ENCODE peak calls at places on chromosomes 3 and 15, in six cellular contexts. One of them, this sample, is unnamed. For H3K27me3, the result is how much of the 10 kb centered on the place peaks cover.

GRCh38 chr15:56243117-56243773 is 434 bp downstream of the RFX7 start:
- DNase-seq in tibial artery: peak
- DNase-seq in HL-60: peak
- DNase-seq in Peyer's patch: peak
- DNase-seq in adrenal gland: peak
- DNase-seq in GM23248: peak
- DNase-seq in this sample: peak

GRCh38 chr15:80856809-80857377 is 77.7 kb downstream of the CEMIP start:
- DNase-seq in GM23248: peak
- DNase-seq in HL-60: no peak
- DNase-seq in adrenal gland: peak
- DNase-seq in tibial artery: no peak
- DNase-seq in Peyer's patch: peak
- DNase-seq in this sample: peak

GRCh38 chr3:43858052-43858701 is 167.4 kb downstream of the ABHD5 start:
- DNase-seq in HL-60: no peak
- DNase-seq in GM23248: no peak
- DNase-seq in adrenal gland: no peak
- DNase-seq in tibial artery: no peak
- DNase-seq in Peyer's patch: no peak
- DNase-seq in this sample: no peak

GRCh38 chr3:43727930-43728329 is 37.2 kb downstream of the ABHD5 start:
- DNase-seq in GM23248: peak
- DNase-seq in tibial artery: no peak
- DNase-seq in Peyer's patch: no peak
- DNase-seq in adrenal gland: no peak
- DNase-seq in HL-60: no peak
- DNase-seq in this sample: no peak

GRCh38 chr15:72784233-72784876 is 797 bp upstream of the ADPGK start:
- DNase-seq in tibial artery: no peak
- DNase-seq in Peyer's patch: no peak
- DNase-seq in adrenal gland: no peak
- DNase-seq in GM23248: peak
- DNase-seq in HL-60: no peak
- DNase-seq in this sample: peak

GRCh38 chr15:78353093-78353492 is 12.9 kb downstream of the CRABP1 start:
- DNase-seq in GM23248: peak
- DNase-seq in tibial artery: no peak
- DNase-seq in HL-60: no peak
- DNase-seq in adrenal gland: no peak
- DNase-seq in Peyer's patch: no peak
- DNase-seq in this sample: no peak

GRCh38 chr3:168100777-168101492 is 5.2 kb upstream of the GOLIM4 start:
- DNase-seq in Peyer's patch: no peak
- DNase-seq in adrenal gland: no peak
- DNase-seq in GM23248: peak
- DNase-seq in tibial artery: no peak
- DNase-seq in HL-60: no peak
- DNase-seq in this sample: no peak

GRCh38 chr15:77964193-77964592 is 113.3 kb downstream of the TBC1D2B start:
- DNase-seq in GM23248: no peak
- DNase-seq in Peyer's patch: no peak
- DNase-seq in tibial artery: no peak
- DNase-seq in HL-60: no peak
- DNase-seq in adrenal gland: no peak
- DNase-seq in this sample: no peak

GRCh38 chr3:49724586-49724985 is 835 bp upstream of the GMPPB start:
- DNase-seq in GM23248: no peak
- DNase-seq in HL-60: no peak
- DNase-seq in Peyer's patch: peak
- DNase-seq in adrenal gland: peak
- DNase-seq in tibial artery: no peak
- DNase-seq in this sample: no peak

GRCh38 chr15:40358492-40359353 is 704 bp downstream of the DISP2 start:
- DNase-seq in tibial artery: no peak
- DNase-seq in adrenal gland: peak
- DNase-seq in Peyer's patch: no peak
- DNase-seq in GM23248: no peak
- DNase-seq in HL-60: no peak
- DNase-seq in this sample: no peak

GRCh38 chr3:46714728-46715506 is 2.8 kb downstream of the PRSS50 start:
- DNase-seq in tibial artery: no peak
- DNase-seq in adrenal gland: no peak
- DNase-seq in Peyer's patch: peak
- DNase-seq in GM23248: no peak
- DNase-seq in HL-60: no peak
- DNase-seq in this sample: no peak

GRCh38 chr3:128998532-128998931 is 2.6 kb upstream of the EFCC1 start:
- DNase-seq in GM23248: no peak
- DNase-seq in tibial artery: no peak
- DNase-seq in adrenal gland: no peak
- DNase-seq in HL-60: no peak
- DNase-seq in Peyer's patch: no peak
- DNase-seq in this sample: no peak

GRCh38 chr3:41652931-41653330 is 309.0 kb downstream of the ULK4 start:
- DNase-seq in Peyer's patch: no peak
- DNase-seq in tibial artery: no peak
- DNase-seq in GM23248: peak
- DNase-seq in HL-60: no peak
- DNase-seq in adrenal gland: no peak
- DNase-seq in this sample: no peak

GRCh38 chr15:78087944-78088772 is 4.2 kb upstream of the SH2D7 start:
- DNase-seq in HL-60: no peak
- DNase-seq in Peyer's patch: peak
- DNase-seq in tibial artery: no peak
- DNase-seq in GM23248: no peak
- DNase-seq in adrenal gland: no peak
- DNase-seq in this sample: no peak

GRCh38 chr3:59812778-59813558 is 763.1 kb upstream of the CFAP20DC start:
- DNase-seq in Peyer's patch: no peak
- DNase-seq in adrenal gland: no peak
- DNase-seq in GM23248: no peak
- DNase-seq in tibial artery: no peak
- DNase-seq in HL-60: no peak
- DNase-seq in this sample: no peak

GRCh38 chr3:194296448-194296831 is 54.7 kb downstream of the CPN2 start:
- DNase-seq in GM23248: peak
- DNase-seq in adrenal gland: peak
- DNase-seq in Peyer's patch: no peak
- DNase-seq in HL-60: no peak
- DNase-seq in tibial artery: no peak
- DNase-seq in this sample: peak

GRCh38 chr15:90801803-90802202 is 66.6 kb upstream of the FURIN start:
- DNase-seq in GM23248: no peak
- DNase-seq in HL-60: no peak
- DNase-seq in tibial artery: no peak
- DNase-seq in Peyer's patch: no peak
- DNase-seq in adrenal gland: no peak
- DNase-seq in this sample: no peak

GRCh38 chr15:57510647-57511046 is 81.1 kb upstream of the MYZAP start:
- DNase-seq in Peyer's patch: no peak
- DNase-seq in HL-60: no peak
- DNase-seq in GM23248: no peak
- DNase-seq in tibial artery: no peak
- DNase-seq in adrenal gland: no peak
- DNase-seq in this sample: peak

GRCh38 chr15:89381330-89381729 is 46.7 kb upstream of the POLG start:
- DNase-seq in adrenal gland: no peak
- DNase-seq in tibial artery: no peak
- DNase-seq in GM23248: no peak
- DNase-seq in HL-60: no peak
- DNase-seq in Peyer's patch: no peak
- DNase-seq in this sample: no peak
- H3K27me3 ChIP-seq in adrenal gland: under half
- H3K27me3 ChIP-seq in tibial artery: under half
- H3K27me3 ChIP-seq in GM23248: half or more
- H3K27me3 ChIP-seq in HL-60: under half
- H3K27me3 ChIP-seq in Peyer's patch: under half
- H3K27me3 ChIP-seq in this sample: under half

GRCh38 chr15:68434021-68434420 is 2.1 kb upstream of the ITGA11 start:
- DNase-seq in tibial artery: no peak
- DNase-seq in adrenal gland: peak
- DNase-seq in GM23248: no peak
- DNase-seq in HL-60: no peak
- DNase-seq in Peyer's patch: no peak
- DNase-seq in this sample: peak
- H3K27me3 ChIP-seq in tibial artery: under half
- H3K27me3 ChIP-seq in adrenal gland: under half
- H3K27me3 ChIP-seq in GM23248: under half
- H3K27me3 ChIP-seq in HL-60: under half
- H3K27me3 ChIP-seq in Peyer's patch: under half
- H3K27me3 ChIP-seq in this sample: under half

DNA sequence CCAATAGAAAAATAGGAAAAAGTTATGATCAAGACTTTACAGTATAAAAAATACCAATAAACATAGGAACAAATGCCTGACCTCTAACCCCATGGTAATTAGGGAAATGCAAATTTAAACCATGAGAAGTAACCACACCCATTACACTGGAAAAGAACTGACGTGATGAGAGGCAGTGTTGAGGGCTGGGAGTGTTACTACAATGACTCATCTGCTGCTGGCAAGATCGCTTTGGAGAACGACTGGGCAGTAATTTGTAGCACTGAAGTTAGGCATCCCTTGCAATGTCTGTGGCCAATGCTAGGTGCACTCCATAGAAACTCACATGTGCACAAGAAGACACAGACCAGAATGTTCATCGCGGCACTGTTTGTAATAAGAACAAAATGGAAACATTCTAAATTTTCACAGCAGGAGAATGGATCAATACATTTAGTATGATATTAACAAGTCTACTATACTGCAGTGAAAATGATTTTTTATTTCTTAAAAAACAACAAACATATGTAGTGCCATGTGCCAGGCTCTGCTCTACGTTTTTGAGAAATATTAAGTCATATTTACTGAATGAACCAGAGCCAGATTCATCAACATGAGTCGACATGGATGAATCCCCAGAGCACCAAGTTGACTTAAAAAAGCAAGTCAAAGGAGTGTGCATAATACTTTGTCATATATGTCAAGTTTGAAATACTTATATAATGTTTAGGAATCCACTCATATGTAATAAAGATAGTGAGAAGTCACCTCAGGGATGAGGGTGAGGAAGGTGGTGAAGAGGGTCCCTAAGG is 37.6 kb upstream of the EPHB3 start:
- DNase-seq in tibial artery: no peak
- DNase-seq in HL-60: no peak
- DNase-seq in GM23248: peak
- DNase-seq in Peyer's patch: no peak
- DNase-seq in adrenal gland: no peak
- DNase-seq in this sample: no peak
- H3K27me3 ChIP-seq in tibial artery: under half
- H3K27me3 ChIP-seq in HL-60: under half
- H3K27me3 ChIP-seq in GM23248: under half
- H3K27me3 ChIP-seq in Peyer's patch: under half
- H3K27me3 ChIP-seq in adrenal gland: under half
- H3K27me3 ChIP-seq in this sample: under half

DNA sequence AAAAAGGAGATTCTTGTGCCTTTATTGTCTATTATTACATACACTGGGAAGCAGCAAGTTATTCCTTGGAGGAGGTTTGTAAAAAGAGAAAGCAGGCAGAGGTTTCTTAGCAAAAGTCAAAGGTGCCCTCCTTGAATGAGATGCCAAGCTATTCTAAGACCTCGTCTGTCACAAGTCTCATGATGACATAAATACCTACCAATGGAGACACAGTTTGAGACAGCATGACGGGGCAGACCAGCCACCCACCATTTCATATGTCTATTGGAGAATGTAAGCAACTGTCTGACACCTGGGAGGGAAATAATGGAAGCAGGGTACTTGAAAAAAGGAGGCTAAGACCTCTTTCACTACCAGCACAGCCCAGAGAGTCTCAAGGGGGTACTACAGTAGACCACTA is 2.2 kb downstream of the RGMA start:
- DNase-seq in HL-60: no peak
- DNase-seq in adrenal gland: no peak
- DNase-seq in tibial artery: no peak
- DNase-seq in GM23248: no peak
- DNase-seq in Peyer's patch: no peak
- DNase-seq in this sample: no peak
- H3K27me3 ChIP-seq in HL-60: under half
- H3K27me3 ChIP-seq in adrenal gland: under half
- H3K27me3 ChIP-seq in tibial artery: under half
- H3K27me3 ChIP-seq in GM23248: half or more
- H3K27me3 ChIP-seq in Peyer's patch: under half
- H3K27me3 ChIP-seq in this sample: under half

GRCh38 chr3:193011956-193012355 is 94.3 kb upstream of the MB21D2 start:
- DNase-seq in HL-60: no peak
- DNase-seq in GM23248: no peak
- DNase-seq in adrenal gland: no peak
- DNase-seq in Peyer's patch: no peak
- DNase-seq in tibial artery: no peak
- DNase-seq in this sample: no peak
- H3K27me3 ChIP-seq in HL-60: under half
- H3K27me3 ChIP-seq in GM23248: under half
- H3K27me3 ChIP-seq in adrenal gland: under half
- H3K27me3 ChIP-seq in Peyer's patch: under half
- H3K27me3 ChIP-seq in tibial artery: under half
- H3K27me3 ChIP-seq in this sample: under half

GRCh38 chr3:127073931-127074820 is 91.3 kb downstream of the PLXNA1 start:
- DNase-seq in HL-60: no peak
- DNase-seq in adrenal gland: no peak
- DNase-seq in Peyer's patch: peak
- DNase-seq in tibial artery: no peak
- DNase-seq in GM23248: peak
- DNase-seq in this sample: no peak
- H3K27me3 ChIP-seq in HL-60: under half
- H3K27me3 ChIP-seq in adrenal gland: under half
- H3K27me3 ChIP-seq in Peyer's patch: under half
- H3K27me3 ChIP-seq in tibial artery: under half
- H3K27me3 ChIP-seq in GM23248: under half
- H3K27me3 ChIP-seq in this sample: under half

GRCh38 chr15:69834756-69835155 is 263.0 kb downstream of the TLE3 start:
- DNase-seq in adrenal gland: no peak
- DNase-seq in HL-60: no peak
- DNase-seq in tibial artery: no peak
- DNase-seq in GM23248: no peak
- DNase-seq in Peyer's patch: no peak
- DNase-seq in this sample: no peak
- H3K27me3 ChIP-seq in adrenal gland: under half
- H3K27me3 ChIP-seq in HL-60: under half
- H3K27me3 ChIP-seq in tibial artery: under half
- H3K27me3 ChIP-seq in GM23248: under half
- H3K27me3 ChIP-seq in Peyer's patch: under half
- H3K27me3 ChIP-seq in this sample: under half